ENCODE peak calls at places on chromosomes 13 and 19, in ten cellular contexts. H is stimulated activated CD4-positive, alpha-beta T cell treated with anti-CD3 and anti-CD28 coated beads, TNF-alpha, amount 100 ng/mL, for 48 hours; U is iris pigment epithelial cell; X is right atrium auricular region; N is breast epithelium; T is kidney tubule cell; V is fibroblast of gingiva; K is endodermal cell; M is thoracic aorta; F is EH. P is an unnamed sample.

GRCh38 chr19:17950310-17951150 is 16.4 kb upstream of the KCNN1 start:
- DNase-seq in N (no peak), U (no peak), X (no peak), T (peak; percentile 42), H (no peak), K (peak; percentile 71), V (no peak), F (no peak), M (no peak), P (no peak)

GRCh38 chr13:62846302-62846701 is 1430.7 kb upstream of the PCDH20 start:
- DNase-seq in H (no peak), F (no peak), X (no peak), K (no peak), V (no peak), U (peak; percentile 11), N (no peak), T (no peak), M (no peak), P (no peak)

GRCh38 chr19:50829801-50830200 is 3.6 kb downstream of the KLK15 start:
- DNase-seq in V (no peak), K (no peak), H (no peak), F (no peak), U (peak; percentile 26), T (peak; percentile 38), N (no peak), X (no peak), M (no peak), P (no peak)

GRCh38 chr13:93521307-93521706 is 294.7 kb downstream of the GPC6 start:
- DNase-seq in U (no peak), V (no peak), X (no peak), H (no peak), N (no peak), F (no peak), T (no peak), M (no peak), K (no peak), P (no peak)

GRCh38 chr19:53908106-53908932 is 759 bp upstream of the CACNG7 start:
- DNase-seq in K (peak; percentile 95), U (peak; percentile 53), T (peak; percentile 22), F (peak; percentile 50), V (no peak), N (no peak), X (no peak), H (peak; percentile 36), M (no peak), P (peak; percentile 81)

GRCh38 chr13:31476266-31476665 is 263.1 kb upstream of the RXFP2 start:
- DNase-seq in X (no peak), U (peak; percentile 77), N (no peak), M (no peak), K (no peak), F (peak; percentile 83), T (no peak), H (no peak), V (peak; percentile 10), P (peak; percentile 23)

GRCh38 chr13:41231786-41232185 is 31.6 kb downstream of the MTRF1 start:
- DNase-seq in T (peak; percentile 79), F (peak; percentile 36), H (no peak), U (peak; percentile 41), V (no peak), X (no peak), M (no peak), N (no peak), K (peak; percentile 68), P (no peak)

GRCh38 chr13:40539954-40540706 is 126.3 kb downstream of the FOXO1 start:
- DNase-seq in N (no peak), H (no peak), U (peak; percentile 91), F (peak; percentile 93), V (peak; percentile 70), X (no peak), T (peak; percentile 91), M (no peak), K (peak; percentile 75), P (peak; percentile 72)

GRCh38 chr19:39310558-39311311 is 9.9 kb downstream of the LRFN1 start:
- DNase-seq in V (no peak), F (peak; percentile 16), T (no peak), N (no peak), M (no peak), U (peak; percentile 19), H (no peak), K (peak; percentile 86), X (no peak), P (no peak)

GRCh38 chr13:78719367-78719766 is 60.4 kb upstream of the OBI1 start:
- DNase-seq in K (no peak), V (no peak), X (no peak), H (no peak), M (no peak), N (no peak), F (no peak), U (no peak), T (no peak), P (no peak)

GRCh38 chr13:33251131-33251629 is 34.4 kb downstream of the STARD13 start:
- DNase-seq in K (no peak), V (peak; percentile 95), N (no peak), U (peak; percentile 97), H (no peak), M (peak; percentile 12), X (no peak), F (peak; percentile 98), T (peak; percentile 98), P (peak; percentile 83)

GRCh38 chr19:17323973-17324327 is 10.7 kb downstream of the ANO8 start:
- DNase-seq in K (peak; percentile 47), M (no peak), U (no peak), H (no peak), V (no peak), N (no peak), T (no peak), F (no peak), X (no peak), P (no peak)

GRCh38 chr13:57932071-57932470 is 300.5 kb downstream of the PCDH17 start:
- DNase-seq in K (no peak), U (no peak), H (no peak), X (no peak), T (no peak), N (no peak), F (no peak), V (no peak), M (no peak), P (no peak)

GRCh38 chr13:113650275-113650674 is 7.7 kb downstream of the ATP4B start:
- DNase-seq in V (no peak), N (no peak), X (no peak), T (peak; percentile 20), H (no peak), U (no peak), F (no peak), K (peak; percentile 44), M (no peak), P (no peak)

GRCh38 chr13:102405499-102406079 is 3.7 kb upstream of the FGF14 start:
- DNase-seq in U (peak; percentile 18), N (no peak), F (peak; percentile 14), T (peak; percentile 20), M (no peak), V (no peak), X (no peak), K (peak; percentile 80), H (no peak), P (no peak)

GRCh38 chr19:40689339-40690049 is 957 bp downstream of the NUMBL start:
- DNase-seq in T (peak; percentile 7), F (peak; percentile 31), V (no peak), H (no peak), U (no peak), X (no peak), N (no peak), K (peak; percentile 69), M (no peak), P (no peak)

GRCh38 chr13:39108746-39109145 is 70.5 kb downstream of the NHLRC3 start:
- DNase-seq in N (no peak), H (no peak), X (no peak), V (no peak), M (no peak), T (no peak), U (no peak), K (no peak), F (no peak), P (no peak)

GRCh38 chr13:80547885-80548284 is 207.0 kb upstream of the SPRY2 start:
- DNase-seq in K (no peak), U (peak; percentile 63), M (no peak), X (no peak), V (no peak), T (no peak), H (no peak), F (no peak), N (no peak), P (no peak)

GRCh38 chr13:73544175-73544574 is 485.4 kb downstream of the KLF5 start:
- DNase-seq in V (no peak), N (no peak), M (no peak), H (no peak), T (no peak), F (no peak), X (no peak), K (no peak), U (no peak), P (no peak)

GRCh38 chr19:45446295-45446694 is 21.5 kb upstream of the FOSB start:
- DNase-seq in F (peak; percentile 55), N (no peak), U (no peak), V (peak; percentile 49), M (no peak), X (no peak), K (no peak), T (peak; percentile 51), H (no peak), P (peak; percentile 33)

GRCh38 chr19:35316560-35316959 is 12.4 kb upstream of the CD22 start:
- DNase-seq in U (no peak), X (no peak), F (no peak), T (no peak), N (no peak), M (no peak), H (no peak), V (no peak), K (no peak), P (no peak)

GRCh38 chr13:110258876-110259631 is 47.9 kb downstream of the COL4A1 start:
- DNase-seq in H (no peak), M (no peak), N (no peak), X (no peak), U (no peak), F (peak; percentile 63), V (no peak), T (no peak), K (peak; percentile 17), P (no peak)

GRCh38 chr13:110841846-110842245 is 73.0 kb downstream of the ANKRD10 start:
- DNase-seq in M (no peak), V (no peak), H (no peak), K (peak; percentile 12), X (no peak), F (peak; percentile 43), U (no peak), T (peak; percentile 50), N (no peak), P (no peak)